ENCODE peak calls at places on chromosomes 11 and 22, in four cellular contexts. U is fibroblast of the aortic adventitia, A is GM13977, T is right lobe of liver. C is an unnamed sample.

GRCh38 chr22:35868938-35869337 is 151.3 kb downstream of the APOL5 start:
- DNase-seq in U (peak; percentile 29), A (no peak), T (no peak), C (no peak)

GRCh38 chr11:69560141-69560790 is 78.8 kb downstream of the LINC01488 start:
- DNase-seq in U (no peak), A (no peak), T (no peak), C (no peak)

GRCh38 chr11:116874251-116874650 is 36.8 kb upstream of the APOA1 start:
- DNase-seq in U (peak; percentile 81), A (no peak), T (no peak), C (no peak)

GRCh38 chr11:72227316-72228228 is 3.0 kb downstream of the INPPL1 start:
- DNase-seq in U (no peak), A (peak; percentile 7), T (peak; percentile 41), C (no peak)

GRCh38 chr11:120666121-120666639 is 154.6 kb downstream of the GRIK4 start:
- DNase-seq in U (no peak), A (no peak), T (no peak), C (no peak)

GRCh38 chr11:35087648-35088047 is 51.3 kb upstream of the CD44 start:
- DNase-seq in U (peak; percentile 80), A (no peak), T (no peak), C (peak; percentile 49)

GRCh38 chr11:114059278-114059983 is at the start of gene ZBTB16:
- DNase-seq in U (no peak), A (peak; percentile 42), T (peak; percentile 93), C (peak; percentile 80)

GRCh38 chr22:45896153-45896951 is 80.6 kb downstream of the WNT7B start:
- DNase-seq in U (no peak), A (no peak), T (no peak), C (no peak)

GRCh38 chr22:37258810-37259472 is 14.9 kb upstream of the RAC2 start:
- DNase-seq in U (no peak), A (no peak), T (no peak), C (no peak)

GRCh38 chr22:30398685-30399680 is 2.2 kb downstream of the SEC14L2 start:
- DNase-seq in U (peak; percentile 41), A (no peak), T (peak; percentile 84), C (no peak)

GRCh38 chr11:8206251-8207079 is 37.6 kb upstream of the RIC3 start:
- DNase-seq in U (peak; percentile 16), A (no peak), T (no peak), C (no peak)

GRCh38 chr11:96168623-96169022 is 174.4 kb downstream of the MAML2 start:
- DNase-seq in U (peak; percentile 95), A (no peak), T (no peak), C (peak; percentile 69)

GRCh38 chr11:36333897-36334296 is 37.8 kb downstream of the PRR5L start:
- DNase-seq in U (peak; percentile 45), A (no peak), T (no peak), C (no peak)

GRCh38 chr22:37822079-37822833 is 926 bp upstream of the GALR3 start:
- DNase-seq in U (no peak), A (no peak), T (no peak), C (no peak)

GRCh38 chr11:86396403-86396802 is 21.7 kb downstream of the CCDC81 start:
- DNase-seq in U (peak; percentile 36), A (no peak), T (no peak), C (no peak)

GRCh38 chr11:42631223-42631843 is 680.5 kb upstream of the API5 start:
- DNase-seq in U (no peak), A (no peak), T (no peak), C (no peak)

GRCh38 chr11:67605231-67606011 is 1.3 kb upstream of the NDUFV1 start:
- DNase-seq in U (no peak), A (no peak), T (no peak), C (no peak)
- TF ChIP-seq CTCF in U (no peak), A (no peak), T (no peak), C (no peak)

GRCh38 chr22:40081662-40082061 is 86.9 kb downstream of the FAM83F start:
- DNase-seq in U (no peak), A (no peak), T (no peak), C (no peak)
- TF ChIP-seq CTCF in U (no peak), A (no peak), T (no peak), C (no peak)

GRCh38 chr11:74696932-74697687 is 34.1 kb downstream of the CHRDL2 start:
- DNase-seq in U (peak; percentile 95), A (peak; percentile 39), T (peak; percentile 92), C (no peak)

GRCh38 chr11:74694136-74694535 is 37.1 kb downstream of the CHRDL2 start:
- DNase-seq in U (no peak), A (no peak), T (no peak), C (no peak)

GRCh38 chr11:74694536-74694935 is 36.7 kb downstream of the CHRDL2 start:
- DNase-seq in U (no peak), A (no peak), T (no peak), C (no peak)

GRCh38 chr11:74696488-74696887 is 34.7 kb downstream of the CHRDL2 start:
- DNase-seq in U (no peak), A (no peak), T (no peak), C (no peak)

GRCh38 chr11:74695705-74696280 is 35.4 kb downstream of the CHRDL2 start:
- DNase-seq in U (peak; percentile 37), A (no peak), T (no peak), C (no peak)
- TF ChIP-seq CTCF in U (no peak), A (no peak), T (no peak), C (no peak)

GRCh38 chr11:75775056-75775455 is 6.5 kb downstream of the DGAT2 start:
- DNase-seq in U (no peak), A (no peak), T (no peak), C (peak; percentile 9)
- TF ChIP-seq CTCF in U (no peak), A (no peak), T (no peak), C (no peak)

DNA sequence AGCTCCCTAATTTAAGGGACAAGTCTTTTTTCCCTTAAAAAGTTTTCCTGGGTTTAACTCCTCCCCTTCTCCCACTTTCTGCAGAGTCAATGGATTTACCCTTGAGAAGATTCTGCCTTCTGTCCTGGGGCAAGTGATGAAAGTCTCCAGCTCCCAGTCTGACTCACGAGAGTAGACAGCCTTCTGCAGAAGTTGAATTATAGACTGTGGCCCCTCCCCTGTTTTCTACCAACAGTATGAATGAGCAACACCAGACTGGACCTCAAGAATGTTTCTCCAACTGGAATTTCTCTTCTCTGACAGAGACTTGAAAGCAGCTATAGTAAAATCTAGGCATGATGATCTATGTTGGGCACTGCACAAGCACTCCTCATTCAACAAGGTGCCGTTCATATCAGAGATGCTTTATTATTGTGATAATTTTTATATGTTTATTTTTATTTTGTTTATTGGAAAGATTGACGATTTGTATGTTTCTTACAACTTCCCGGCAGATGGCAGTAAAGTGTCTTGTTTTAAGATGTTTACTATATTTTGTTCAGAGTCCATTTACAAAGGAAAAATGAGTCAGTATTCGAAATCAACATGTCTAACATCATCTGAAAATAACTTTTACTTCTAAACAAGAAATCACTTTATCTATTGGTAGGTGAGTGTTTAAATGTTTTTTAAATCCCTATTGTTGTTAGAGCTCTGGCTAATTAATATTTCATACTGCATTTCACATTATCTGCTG is 56.6 kb downstream of the LMO2 start:
- DNase-seq in U (peak; percentile 76), A (no peak), T (no peak), C (no peak)
- TF ChIP-seq CTCF in U (peak; percentile 33), A (no peak), T (peak; percentile 30), C (peak; percentile 42)